ENCODE peak calls at places on chromosomes 12 and 14, in four cellular contexts. M is colonic mucosa, X is neural crest cell, W is pons. B is an unnamed sample.

GRCh38 chr14:34003691-34004090 is 52.8 kb upstream of the EGLN3 start:
- DNase-seq in M (no peak), X (no peak), W (no peak), B (no peak)

GRCh38 chr12:46387697-46388096 is 15.1 kb upstream of the SLC38A2 start:
- DNase-seq in W (no peak), M (no peak), X (no peak), B (no peak)

GRCh38 chr12:86186449-86186848 is 69.7 kb downstream of the MGAT4C start:
- DNase-seq in W (no peak), X (no peak), M (no peak), B (no peak)

GRCh38 chr14:33676135-33676566 is 274.7 kb downstream of the EGLN3 start:
- DNase-seq in W (peak), M (peak), X (peak), B (no peak)

GRCh38 chr14:103653802-103654201 is 24.8 kb downstream of the KLC1 start:
- DNase-seq in X (no peak), W (no peak), M (no peak), B (no peak)

GRCh38 chr12:111340231-111340630 is 28.7 kb downstream of the PHETA1 start:
- DNase-seq in M (no peak), W (no peak), X (no peak), B (no peak)

GRCh38 chr12:8709124-8709830 is 11.5 kb downstream of the RIMKLB start:
- DNase-seq in X (no peak), M (peak), W (no peak), B (no peak)

GRCh38 chr12:11477110-11477509 is 81.7 kb upstream of the PRB2 start:
- DNase-seq in M (no peak), W (no peak), X (no peak), B (no peak)

GRCh38 chr14:71555654-71556559 is 376.3 kb upstream of the RGS6 start:
- DNase-seq in X (no peak), W (no peak), M (peak), B (no peak)

GRCh38 chr12:12943589-12944260 is 8.2 kb downstream of the GPRC5D start:
- DNase-seq in W (no peak), M (no peak), X (no peak), B (no peak)

GRCh38 chr14:85867450-85867849 is 337.5 kb downstream of the FLRT2 start:
- DNase-seq in X (no peak), M (no peak), W (no peak), B (no peak)

GRCh38 chr14:31950760-31951637 is 126.1 kb upstream of the ARHGAP5 start:
- DNase-seq in X (peak), M (peak), W (no peak), B (no peak)

GRCh38 chr12:32334384-32334783 is 65.0 kb upstream of the FGD4 start:
- DNase-seq in W (no peak), X (no peak), M (no peak), B (no peak)

GRCh38 chr14:22379727-22380126 is 209.3 kb downstream of the DAD1 start:
- DNase-seq in W (no peak), X (no peak), M (no peak), B (no peak)

GRCh38 chr12:6338955-6339761 is 2.7 kb downstream of the TNFRSF1A start:
- DNase-seq in W (no peak), X (no peak), M (no peak), B (no peak)

GRCh38 chr14:61997146-61997545 is 234.9 kb downstream of the SNAPC1 start:
- DNase-seq in W (no peak), X (no peak), M (no peak), B (no peak)

GRCh38 chr12:53234236-53234635 is 2.2 kb upstream of the RARG start:
- DNase-seq in W (no peak), M (no peak), X (peak), B (no peak)

GRCh38 chr12:26226629-26227375 is 31.4 kb downstream of the SSPN start:
- DNase-seq in M (no peak), W (peak), X (peak), B (no peak)

GRCh38 chr12:128942960-128943477 is 89.7 kb downstream of the GLT1D1 start:
- DNase-seq in W (no peak), X (no peak), M (no peak), B (no peak)

GRCh38 chr14:93709249-93709648 is 79.0 kb downstream of the PRIMA1 start:
- DNase-seq in W (no peak), M (no peak), X (no peak), B (no peak)

GRCh38 chr14:32711103-32711680 is 227.5 kb upstream of the NPAS3 start:
- DNase-seq in M (peak), W (peak), X (peak), B (peak)

GRCh38 chr14:92412912-92413311 is 89.9 kb downstream of the SLC24A4 start:
- DNase-seq in X (no peak), M (no peak), W (no peak), B (no peak)

GRCh38 chr12:810635-811415 is 58.4 kb downstream of the WNK1 start:
- DNase-seq in M (no peak), X (no peak), W (peak), B (no peak)